ENCODE peak calls at places on chromosomes 4 and X, in six cellular contexts. W, T, V, M, F and H are unnamed samples. For H3K9me3, the result is how much of the 10 kb centered on the place peaks cover.

GRCh38 chrX:109472939-109473713 is 8.8 kb downstream of the GUCY2F start:
- DNase-seq in T (peak), V (no peak), W (peak), M (peak), F (peak), H (no peak)

GRCh38 chr4:35038079-35038805 is 1206.1 kb downstream of the ARAP2 start:
- DNase-seq in T (no peak), M (no peak), V (no peak), F (no peak), W (no peak), H (no peak)

GRCh38 chrX:123236868-123237267 is 52.8 kb downstream of the GRIA3 start:
- DNase-seq in T (no peak), W (no peak), V (no peak), F (no peak), M (peak), H (no peak)

GRCh38 chrX:154546354-154547244 is at the start of gene G6PD:
- DNase-seq in V (peak), M (peak), W (peak), T (peak), F (peak), H (no peak)

GRCh38 chrX:115234220-115234557 is 293 bp upstream of the LRCH2 start:
- DNase-seq in F (no peak), W (no peak), T (peak), M (no peak), V (no peak), H (no peak)

GRCh38 chr4:25937801-25938200 is 23.8 kb downstream of the SMIM20 start:
- DNase-seq in V (no peak), W (peak), T (peak), M (no peak), F (no peak), H (no peak)

GRCh38 chrX:70452143-70452733 is 7.6 kb downstream of the DLG3 start:
- DNase-seq in T (peak), F (peak), V (peak), W (peak), M (peak), H (peak)

GRCh38 chrX:74925210-74926088 is at the start of gene NEXMIF:
- DNase-seq in T (peak), W (no peak), F (no peak), V (peak), M (peak), H (no peak)

GRCh38 chr4:85724801-85725548 is 250.0 kb downstream of the ARHGAP24 start:
- DNase-seq in W (no peak), T (peak), V (no peak), M (no peak), F (no peak), H (no peak)

GRCh38 chr4:123088521-123088920 is 166.1 kb upstream of the NUDT6 start:
- DNase-seq in M (no peak), V (no peak), T (no peak), W (no peak), F (no peak), H (no peak)

GRCh38 chrX:143319526-143319925 is 197.7 kb downstream of the SPANXN3 start:
- DNase-seq in M (no peak), W (no peak), F (no peak), V (no peak), T (no peak), H (no peak)
- H3K9me3 ChIP-seq in M (under half), W (under half), F (under half), V (under half), T (under half), H (under half)

DNA sequence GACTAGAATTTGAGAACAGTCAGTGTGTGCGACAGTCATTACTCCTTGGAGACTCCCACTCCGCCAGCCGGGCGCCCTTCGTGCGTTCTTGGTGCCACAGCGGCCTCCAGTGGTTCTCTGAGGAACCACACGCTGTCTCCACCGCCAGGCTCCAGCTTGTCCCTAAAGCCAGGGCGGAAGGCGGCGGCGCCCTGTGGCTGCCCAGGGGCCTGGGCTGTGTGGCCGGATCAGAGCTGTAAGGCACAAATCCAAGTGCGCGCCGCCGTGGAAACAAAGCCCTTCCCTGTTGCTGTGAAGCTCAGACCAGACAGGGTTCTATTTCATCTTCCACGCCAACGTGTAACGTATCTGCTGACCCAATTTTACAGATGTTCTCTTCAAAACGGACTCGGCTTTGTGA is 34.1 kb downstream of the IDS start:
- DNase-seq in W (peak), T (peak), V (peak), M (peak), F (peak), H (peak)
- TF ChIP-seq CTCF in W (peak), T (peak), V (peak), M (peak), F (peak), H (peak)

GRCh38 chr4:1599491-1600210 is 84.5 kb downstream of the FAM53A start:
- DNase-seq in T (no peak), W (no peak), M (no peak), F (no peak), V (peak), H (peak)
- H3K27ac ChIP-seq in T (no peak), W (no peak), M (no peak), F (no peak), V (no peak), H (no peak)

DNA sequence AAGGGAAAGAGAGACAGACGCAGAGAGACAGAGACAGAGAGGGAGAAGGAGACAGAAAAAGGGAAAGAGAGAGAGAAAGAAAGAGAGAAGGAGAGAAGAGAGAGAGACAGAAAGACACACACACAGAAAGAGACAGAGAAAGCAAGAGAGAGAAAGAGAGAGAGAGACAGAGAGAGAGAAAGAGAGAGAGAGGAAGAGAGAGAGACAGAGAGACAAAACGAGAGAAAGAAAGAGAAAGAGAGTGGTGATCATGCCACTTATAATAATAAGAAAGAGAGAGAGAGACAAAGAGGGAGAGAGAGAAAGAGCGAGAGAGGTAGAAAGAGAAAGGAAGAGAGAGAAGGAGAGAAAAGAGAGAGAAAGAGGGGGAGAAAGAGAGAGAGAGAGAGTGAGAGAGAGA is 51.4 kb downstream of the SHOX start:
- DNase-seq in T (no peak), F (no peak), M (no peak), V (no peak), W (no peak), H (no peak)
- H3K9me3 ChIP-seq in T (under half), F (under half), M (under half), V (under half), W (under half), H (under half)

GRCh38 chr4:106201373-106201772 is 114.6 kb downstream of the TBCK start:
- DNase-seq in W (peak), M (peak), F (no peak), V (no peak), T (peak), H (no peak)
- TF ChIP-seq CTCF in W (peak), M (peak), F (peak), V (no peak), T (peak), H (peak)

GRCh38 chrX:41457618-41458192 is 10.6 kb downstream of the NYX start:
- DNase-seq in M (no peak), T (peak), W (no peak), V (no peak), F (no peak), H (no peak)

GRCh38 chrX:41449615-41450014 is 2.5 kb downstream of the NYX start:
- DNase-seq in M (no peak), T (peak), W (peak), V (no peak), F (no peak), H (no peak)

GRCh38 chrX:41452565-41452964 is 5.4 kb downstream of the NYX start:
- DNase-seq in T (peak), W (peak), M (no peak), V (no peak), F (no peak), H (no peak)

GRCh38 chrX:41449138-41449537 is 2.0 kb downstream of the NYX start:
- DNase-seq in W (no peak), F (no peak), T (no peak), M (no peak), V (no peak), H (no peak)

DNA sequence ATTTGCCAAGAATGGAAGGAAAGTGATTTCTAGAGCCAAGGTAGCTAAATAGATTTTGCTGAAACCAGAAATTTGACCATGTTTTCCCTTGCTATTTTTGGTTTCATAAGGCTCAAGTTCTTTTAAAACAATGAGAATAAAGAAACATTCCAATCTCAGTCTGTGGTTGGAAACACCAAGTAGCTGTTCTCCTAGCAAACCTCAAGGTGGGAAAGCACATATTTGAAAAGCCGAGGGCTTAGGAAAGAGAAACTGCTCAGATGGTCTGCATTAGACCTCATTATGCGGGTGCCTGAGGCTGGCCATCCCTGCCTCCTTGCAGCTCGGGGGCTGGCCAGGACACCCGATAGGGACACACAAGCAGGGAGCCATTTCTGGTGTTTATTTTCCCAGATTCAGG is 5.8 kb downstream of the NYX start:
- DNase-seq in V (no peak), F (no peak), W (peak), M (no peak), T (no peak), H (no peak)
- H3K27ac ChIP-seq in V (no peak), F (no peak), W (peak), M (no peak), T (no peak), H (no peak)

GRCh38 chrX:84475596-84475995 is 26.7 kb downstream of the HDX start:
- DNase-seq in T (no peak), F (no peak), V (no peak), M (no peak), W (no peak), H (no peak)
- H3K9me3 ChIP-seq in T (under half), F (under half), V (under half), M (under half), W (under half), H (under half)